ENCODE peak calls at places on chromosomes 2 and 18, in ten cellular contexts. T, C, N, Z, H, I, D, J, Y and M are unnamed samples.
A peak's percentile ranks its signal among the peaks of the same experiment; 100 is the strongest.

GRCh38 chr2:241796610-241797138 is 12.3 kb upstream of the NEU4 start:
- DNase-seq in T (no peak), Z (no peak), H (no peak), N (peak; percentile 61), D (no peak), C (no peak), I (peak; percentile 63), J (no peak), Y (no peak), M (no peak)

GRCh38 chr2:101040761-101041160 is 38.7 kb downstream of the RPL31 start:
- DNase-seq in H (no peak), Y (no peak), J (no peak), C (no peak), Z (no peak), T (no peak), N (no peak), I (no peak), D (peak; percentile 13), M (no peak)

GRCh38 chr2:189821953-189822748 is 37.9 kb downstream of the PMS1 start:
- DNase-seq in D (peak; percentile 61), T (no peak), C (no peak), N (no peak), Z (no peak), H (no peak), Y (no peak), J (peak; percentile 15), I (peak; percentile 81), M (no peak)

GRCh38 chr2:204628926-204629661 is 83.8 kb downstream of the PARD3B start:
- DNase-seq in H (no peak), I (no peak), T (no peak), C (no peak), D (peak; percentile 30), Y (no peak), N (no peak), Z (no peak), J (no peak), M (no peak)

GRCh38 chr2:443211-443610 is 155.3 kb upstream of the ALKAL2 start:
- DNase-seq in N (no peak), Y (no peak), D (no peak), C (no peak), I (no peak), Z (no peak), T (no peak), J (no peak), H (no peak), M (no peak)

GRCh38 chr18:55153346-55153745 is 194.1 kb upstream of the CCDC68 start:
- DNase-seq in T (no peak), D (no peak), I (no peak), N (no peak), J (peak; percentile 16), C (no peak), Z (no peak), H (no peak), Y (no peak), M (no peak)

GRCh38 chr2:27653397-27653796 is 10.0 kb downstream of the SUPT7L start:
- DNase-seq in Z (no peak), Y (no peak), H (no peak), I (no peak), T (no peak), J (peak; percentile 60), D (peak; percentile 17), N (no peak), C (peak; percentile 18), M (peak; percentile 43)

GRCh38 chr2:157874997-157875719 is 972 bp downstream of the ACVR1 start:
- DNase-seq in H (no peak), D (peak; percentile 95), J (peak; percentile 87), Z (no peak), T (no peak), N (peak; percentile 68), I (no peak), Y (peak; percentile 23), C (peak; percentile 66), M (no peak)

GRCh38 chr18:13481820-13482640 is 244.3 kb downstream of the FAM210A start:
- DNase-seq in D (no peak), N (no peak), Y (no peak), C (no peak), Z (no peak), H (no peak), J (no peak), T (no peak), I (no peak), M (no peak)